ENCODE peak calls at places on chromosome 5, in eight cellular contexts. One of them, this sample, is unnamed.

GRCh38 chr5:128414469-128414868 is 123.6 kb downstream of the FBN2 start:
- DNase-seq in NCI-H774: no peak
- DNase-seq in aorta: no peak
- DNase-seq in hippocampal formation: no peak
- DNase-seq in nephron progenitor cell: no peak
- DNase-seq in AG10803: no peak
- DNase-seq in NCI-H345: no peak
- DNase-seq in HCT116: no peak
- DNase-seq in this sample: no peak

GRCh38 chr5:177132504-177133118 is 962 bp upstream of the NSD1 start:
- DNase-seq in AG10803: no peak
- DNase-seq in nephron progenitor cell: peak
- DNase-seq in aorta: no peak
- DNase-seq in hippocampal formation: peak
- DNase-seq in HCT116: no peak
- DNase-seq in NCI-H345: peak
- DNase-seq in NCI-H774: no peak
- DNase-seq in this sample: no peak

GRCh38 chr5:2852446-2852845 is 101.0 kb upstream of the IRX2 start:
- DNase-seq in NCI-H345: no peak
- DNase-seq in NCI-H774: no peak
- DNase-seq in aorta: no peak
- DNase-seq in hippocampal formation: no peak
- DNase-seq in AG10803: no peak
- DNase-seq in nephron progenitor cell: no peak
- DNase-seq in HCT116: no peak
- DNase-seq in this sample: no peak

GRCh38 chr5:44275908-44276307 is 113.3 kb downstream of the FGF10 start:
- DNase-seq in NCI-H345: no peak
- DNase-seq in AG10803: no peak
- DNase-seq in nephron progenitor cell: no peak
- DNase-seq in HCT116: no peak
- DNase-seq in aorta: no peak
- DNase-seq in NCI-H774: no peak
- DNase-seq in hippocampal formation: no peak
- DNase-seq in this sample: no peak

GRCh38 chr5:95631265-95631957 is 11.5 kb downstream of the GPR150 start:
- DNase-seq in AG10803: peak
- DNase-seq in nephron progenitor cell: no peak
- DNase-seq in NCI-H345: no peak
- DNase-seq in HCT116: no peak
- DNase-seq in aorta: no peak
- DNase-seq in NCI-H774: no peak
- DNase-seq in hippocampal formation: no peak
- DNase-seq in this sample: no peak

GRCh38 chr5:67648201-67648671 is 451.6 kb upstream of the CD180 start:
- DNase-seq in aorta: peak
- DNase-seq in NCI-H345: peak
- DNase-seq in HCT116: no peak
- DNase-seq in NCI-H774: peak
- DNase-seq in nephron progenitor cell: no peak
- DNase-seq in hippocampal formation: no peak
- DNase-seq in AG10803: peak
- DNase-seq in this sample: peak

GRCh38 chr5:38329132-38329715 is 70.9 kb downstream of the EGFLAM start:
- DNase-seq in aorta: no peak
- DNase-seq in AG10803: peak
- DNase-seq in HCT116: no peak
- DNase-seq in hippocampal formation: no peak
- DNase-seq in nephron progenitor cell: no peak
- DNase-seq in NCI-H774: no peak
- DNase-seq in NCI-H345: no peak
- DNase-seq in this sample: no peak

GRCh38 chr5:34905564-34905963 is 9.7 kb downstream of the RAD1 start:
- DNase-seq in AG10803: peak
- DNase-seq in NCI-H774: no peak
- DNase-seq in nephron progenitor cell: no peak
- DNase-seq in NCI-H345: no peak
- DNase-seq in HCT116: no peak
- DNase-seq in aorta: no peak
- DNase-seq in hippocampal formation: peak
- DNase-seq in this sample: no peak

GRCh38 chr5:73836607-73837006 is 210.6 kb downstream of the ARHGEF28 start:
- DNase-seq in NCI-H774: no peak
- DNase-seq in nephron progenitor cell: no peak
- DNase-seq in NCI-H345: no peak
- DNase-seq in HCT116: no peak
- DNase-seq in aorta: no peak
- DNase-seq in AG10803: no peak
- DNase-seq in hippocampal formation: no peak
- DNase-seq in this sample: no peak

GRCh38 chr5:170486366-170486765 is 17.5 kb upstream of the KCNIP1 start:
- DNase-seq in nephron progenitor cell: no peak
- DNase-seq in NCI-H774: no peak
- DNase-seq in hippocampal formation: no peak
- DNase-seq in aorta: no peak
- DNase-seq in NCI-H345: no peak
- DNase-seq in HCT116: no peak
- DNase-seq in AG10803: peak
- DNase-seq in this sample: no peak

This sample was measured in non-pigmented ciliary epithelial cell.